ENCODE peak calls at places on chromosomes 13 and 19, in eight cellular contexts. T, K, F, U, Z, Q, Y and I are unnamed samples.

GRCh38 chr19:10543420-10544241 is at the start of gene ATG4D:
- DNase-seq in Y (peak), U (peak), T (peak), Z (peak), F (peak), Q (peak), K (peak), I (peak)

GRCh38 chr13:50248537-50249521 is 233.6 kb downstream of the KCNRG start:
- DNase-seq in F (peak), K (no peak), Y (no peak), Q (no peak), U (no peak), T (no peak), Z (no peak), I (no peak)

GRCh38 chr19:2345794-2346663 is 14.0 kb upstream of the TMPRSS9 start:
- DNase-seq in Q (no peak), K (no peak), T (no peak), Z (peak), U (no peak), Y (no peak), F (peak), I (peak)

GRCh38 chr13:71864094-71864980 is 2.7 kb downstream of the DACH1 start:
- DNase-seq in Q (no peak), F (peak), U (peak), T (no peak), Y (peak), K (peak), Z (no peak), I (peak)

GRCh38 chr13:104641309-104641708 is 1575.1 kb upstream of the SLC10A2 start:
- DNase-seq in T (no peak), Z (no peak), Y (no peak), U (no peak), Q (no peak), F (no peak), K (no peak), I (peak)

GRCh38 chr13:72911988-72912387 is 130.1 kb downstream of the PIBF1 start:
- DNase-seq in Y (no peak), F (no peak), T (no peak), U (no peak), Z (no peak), K (no peak), Q (no peak), I (no peak)

GRCh38 chr19:38323276-38323675 is 3.6 kb downstream of the KCNK6 start:
- DNase-seq in Q (no peak), K (no peak), Z (no peak), F (no peak), Y (no peak), T (no peak), U (no peak), I (no peak)

GRCh38 chr19:32098953-32099352 is 246.5 kb upstream of the ZNF507 start:
- DNase-seq in Z (no peak), F (no peak), Y (no peak), K (no peak), U (no peak), T (no peak), Q (no peak), I (no peak)

GRCh38 chr19:34962281-34962944 is 1.6 kb downstream of the ZNF792 start:
- DNase-seq in F (peak), Y (no peak), T (no peak), Q (peak), K (peak), U (peak), Z (no peak), I (peak)

GRCh38 chr13:51717786-51718398 is 86.1 kb downstream of the DHRS12 start:
- DNase-seq in Z (no peak), T (no peak), Y (no peak), F (no peak), Q (no peak), K (no peak), U (no peak), I (no peak)